ENCODE peak calls at places on chromosomes 13 and 19, in seven cellular contexts. Z is H1, Q is mesendoderm, K is IMR-90, M is H9, G is trophoblast cell, V is mesenchymal stem cell. B is an unnamed sample.

GRCh38 chr19:6761053-6761676 is 6.1 kb downstream of the SH2D3A start:
- DNase-seq in V (no peak), Q (peak; percentile 62), Z (no peak), G (no peak), K (no peak), M (peak; percentile 49), B (no peak)

GRCh38 chr13:40433577-40433976 is 232.9 kb downstream of the FOXO1 start:
- DNase-seq in V (no peak), Q (no peak), M (no peak), Z (no peak), G (no peak), K (no peak), B (no peak)

GRCh38 chr13:101202590-101202989 is 213.7 kb downstream of the NALCN start:
- DNase-seq in V (no peak), Q (peak; percentile 87), Z (peak; percentile 53), M (peak; percentile 80), K (no peak), G (no peak), B (no peak)

GRCh38 chr13:19862511-19863313 is 737 bp downstream of the ZMYM5 start:
- DNase-seq in G (no peak), Q (peak; percentile 43), V (peak; percentile 57), M (peak; percentile 36), K (peak; percentile 7), Z (peak; percentile 63), B (peak; percentile 24)

GRCh38 chr13:112962396-112962795 is 6.6 kb upstream of the MCF2L start:
- DNase-seq in G (no peak), K (no peak), V (no peak), Q (no peak), M (no peak), Z (no peak), B (no peak)

GRCh38 chr13:90890435-90890834 is 457.1 kb upstream of the MIR17HG start:
- DNase-seq in K (no peak), Q (no peak), V (no peak), Z (no peak), G (no peak), M (no peak), B (no peak)

GRCh38 chr13:66775196-66775595 is 454.9 kb downstream of the PCDH9 start:
- DNase-seq in V (no peak), Z (no peak), M (no peak), Q (no peak), K (no peak), G (no peak), B (no peak)

GRCh38 chr13:33744589-33745369 is 73.2 kb upstream of the RFC3 start:
- DNase-seq in Q (no peak), K (no peak), Z (no peak), M (no peak), G (peak; percentile 27), V (no peak), B (no peak)

GRCh38 chr13:81133066-81133465 is 792.1 kb upstream of the SPRY2 start:
- DNase-seq in V (peak; percentile 56), Z (no peak), G (no peak), K (no peak), Q (no peak), M (no peak), B (no peak)

GRCh38 chr13:99225078-99225477 is 24.4 kb downstream of the UBAC2 start:
- DNase-seq in K (no peak), V (no peak), G (no peak), M (no peak), Z (no peak), Q (no peak), B (no peak)

GRCh38 chr19:23699521-23699860 is 12.5 kb upstream of the ZNF675 start:
- DNase-seq in M (no peak), Z (no peak), K (no peak), Q (peak; percentile 36), V (no peak), G (peak; percentile 72), B (no peak)

GRCh38 chr13:47678201-47678963 is 322.7 kb downstream of the SUCLA2 start:
- DNase-seq in Q (no peak), G (no peak), K (no peak), M (no peak), Z (no peak), V (no peak), B (peak; percentile 5)

GRCh38 chr13:106602178-106602577 is 34.2 kb upstream of the ARGLU1 start:
- DNase-seq in K (no peak), Z (no peak), M (no peak), Q (no peak), G (no peak), V (no peak), B (no peak)

GRCh38 chr13:98089826-98090225 is 53.1 kb upstream of the FARP1 start:
- DNase-seq in K (peak; percentile 47), V (no peak), Q (no peak), M (no peak), Z (no peak), G (no peak), B (no peak)

GRCh38 chr19:3146677-3147100 is 10.9 kb downstream of the GNA15 start:
- DNase-seq in G (no peak), K (no peak), M (peak; percentile 71), Q (peak; percentile 23), Z (peak; percentile 96), V (no peak), B (no peak)

GRCh38 chr13:94701313-94702180 is 10.8 kb downstream of the SOX21 start:
- DNase-seq in G (no peak), M (peak; percentile 47), K (no peak), Z (peak; percentile 60), Q (no peak), V (no peak), B (no peak)

GRCh38 chr19:17296278-17296677 is 6.9 kb downstream of the ABHD8 start:
- DNase-seq in K (peak; percentile 36), Q (peak; percentile 74), G (peak; percentile 82), M (no peak), V (peak; percentile 74), Z (no peak), B (no peak)

GRCh38 chr19:19111138-19111835 is 27.0 kb downstream of the TMEM161A start:
- DNase-seq in V (no peak), Z (no peak), K (no peak), M (no peak), G (no peak), Q (no peak), B (no peak)

GRCh38 chr19:17394891-17395415 is 957 bp upstream of the CCDC194 start:
- DNase-seq in M (peak; percentile 86), Z (peak; percentile 89), G (peak; percentile 51), V (peak; percentile 69), Q (peak; percentile 94), K (peak; percentile 53), B (no peak)

GRCh38 chr13:109738298-109738746 is 48.1 kb downstream of the IRS2 start:
- DNase-seq in M (no peak), K (no peak), V (no peak), Q (no peak), Z (no peak), G (peak; percentile 20), B (no peak)

GRCh38 chr13:41004875-41005693 is 14.0 kb downstream of the ELF1 start:
- DNase-seq in M (no peak), V (peak; percentile 61), K (no peak), G (no peak), Q (no peak), Z (no peak), B (no peak)

GRCh38 chr19:18775586-18776287 is 15.4 kb downstream of the COMP start:
- DNase-seq in Q (no peak), M (no peak), V (peak; percentile 28), K (peak; percentile 71), Z (no peak), G (no peak), B (no peak)

GRCh38 chr13:72151241-72151640 is 284.2 kb upstream of the DACH1 start:
- DNase-seq in K (no peak), G (no peak), V (peak; percentile 40), Z (no peak), M (no peak), Q (no peak), B (no peak)
- H3K23ac ChIP-seq in K (no peak overlapping the region), G (no peak overlapping the region), V (no peak overlapping the region), Z (no peak overlapping the region), M (no peak overlapping the region), Q (no peak overlapping the region), B (no peak overlapping the region)

GRCh38 chr13:28704282-28704681 is 14.5 kb downstream of the SLC46A3 start:
- DNase-seq in V (no peak), Z (no peak), G (no peak), Q (peak; percentile 78), M (no peak), K (no peak), B (no peak)

GRCh38 chr13:28704919-28705318 is 13.9 kb downstream of the SLC46A3 start:
- DNase-seq in M (no peak), Z (no peak), V (no peak), Q (no peak), G (no peak), K (no peak), B (no peak)

DNA sequence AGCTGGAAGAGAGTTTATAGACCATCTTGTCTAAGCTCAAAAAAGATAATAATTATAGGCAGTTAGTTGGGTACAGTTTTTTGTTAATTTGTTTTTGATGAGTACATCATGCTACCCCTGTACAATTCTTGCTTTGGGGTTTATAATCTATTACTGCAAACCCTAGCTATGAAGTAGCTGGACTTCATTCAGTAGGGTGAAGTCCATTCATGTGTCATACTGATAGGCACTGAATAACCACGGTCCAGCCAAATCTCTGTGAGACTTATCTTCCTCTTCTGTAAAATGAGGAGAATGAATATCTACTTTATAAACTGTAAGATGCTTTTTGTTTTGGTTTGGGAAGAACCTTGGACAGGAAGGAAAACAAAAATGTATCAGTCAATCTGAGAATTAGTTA is 19.5 kb downstream of the SLC46A3 start:
- DNase-seq in K (no peak), Q (no peak), Z (no peak), M (no peak), G (no peak), V (no peak), B (no peak)
- H3K23ac ChIP-seq in K (no peak overlapping the region), Q (no peak overlapping the region), Z (no peak overlapping the region), M (no peak overlapping the region), G (no peak overlapping the region), V (no peak overlapping the region), B (no peak overlapping the region)

DNA sequence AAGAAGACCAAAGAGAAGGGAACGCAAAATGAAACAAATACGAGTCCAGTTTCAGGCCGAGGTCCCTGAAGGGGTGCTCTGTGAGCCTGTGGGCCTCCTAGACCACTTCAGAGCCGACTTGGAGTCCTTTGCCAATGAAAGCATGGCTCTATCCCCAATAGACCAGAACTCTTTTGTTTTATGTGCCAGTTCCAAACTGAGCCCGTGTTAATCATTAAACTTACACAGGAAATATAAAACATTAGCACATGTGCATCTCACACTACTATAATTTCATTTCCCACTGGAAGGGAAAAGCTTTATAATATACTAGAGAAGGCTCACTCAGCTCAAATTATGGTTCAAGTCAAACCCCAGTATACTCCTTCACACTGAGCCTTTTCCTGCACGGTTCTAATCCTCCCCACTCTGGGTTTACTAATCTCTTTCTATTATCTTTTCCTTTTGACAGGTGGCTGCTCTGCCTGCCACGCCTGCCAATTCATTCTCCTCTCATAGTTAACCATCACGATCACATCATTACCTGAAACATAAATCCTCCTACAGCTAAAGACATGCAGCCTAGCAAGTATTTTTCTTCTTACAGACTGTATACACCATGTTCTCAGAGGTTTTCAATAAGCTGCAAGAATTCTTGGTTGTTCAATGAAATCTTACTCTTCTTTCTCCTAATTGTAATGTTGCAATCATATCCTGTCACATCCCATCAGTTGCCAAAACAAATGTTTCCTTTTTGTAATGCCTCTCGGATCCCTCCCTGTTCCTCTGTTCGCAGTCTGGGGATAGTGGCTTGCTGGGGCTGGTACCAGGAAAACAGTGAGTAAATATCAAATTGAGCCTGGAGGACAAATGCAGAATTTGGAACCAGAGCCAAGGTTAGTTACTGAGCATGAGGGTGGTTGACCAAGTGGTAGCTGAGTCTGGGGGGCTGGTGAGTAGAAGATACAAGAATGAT is 18.8 kb upstream of the WASF3 start:
- DNase-seq in K (no peak), G (no peak), M (no peak), V (no peak), Q (no peak), Z (no peak), B (no peak)
- H3K23ac ChIP-seq in K (no peak overlapping the region), G (no peak overlapping the region), M (no peak overlapping the region), V (no peak overlapping the region), Q (no peak overlapping the region), Z (no peak overlapping the region), B (no peak overlapping the region)

GRCh38 chr19:14764401-14764800 is 14.0 kb downstream of the ADGRE2 start:
- DNase-seq in G (no peak), V (no peak), K (no peak), M (no peak), Z (no peak), Q (no peak), B (no peak)
- H3K23ac ChIP-seq in G (no peak overlapping the region), V (no peak overlapping the region), K (no peak overlapping the region), M (no peak overlapping the region), Z (no peak overlapping the region), Q (no peak overlapping the region), B (no peak overlapping the region)

B was measured in neuronal stem cell.